ENCODE peak calls at places on chromosomes 6 and 20, in four cellular contexts. B is EH, K is GDM1, L is EL. D is an unnamed sample.

GRCh38 chr6:112911949-112912348 is 564.8 kb downstream of the RFPL4B start:
- DNase-seq in B (peak; percentile 62), K (no peak), L (peak; percentile 17), D (no peak)

GRCh38 chr6:127100510-127101140 is 17.8 kb upstream of the RSPO3 start:
- DNase-seq in L (no peak), K (no peak), B (peak; percentile 25), D (peak; percentile 20)

GRCh38 chr6:46993846-46994245 is 48.3 kb downstream of the ADGRF1 start:
- DNase-seq in K (no peak), B (peak; percentile 89), L (peak; percentile 94), D (no peak)

GRCh38 chr6:74598473-74599393 is 607.1 kb downstream of the COL12A1 start:
- DNase-seq in L (peak; percentile 68), K (no peak), B (peak; percentile 60), D (no peak)

GRCh38 chr20:21862958-21863357 is 157.5 kb downstream of the PAX1 start:
- DNase-seq in K (no peak), B (no peak), L (no peak), D (no peak)

GRCh38 chr6:102812242-102812641 is 1418.7 kb downstream of the GRIK2 start:
- DNase-seq in K (no peak), L (peak; percentile 42), B (peak; percentile 3), D (no peak)

GRCh38 chr20:36173451-36173933 is 19.0 kb downstream of the EPB41L1 start:
- DNase-seq in B (peak; percentile 71), K (no peak), L (no peak), D (no peak)

GRCh38 chr6:80974579-80974978 is 777.9 kb downstream of the TENT5A start:
- DNase-seq in B (no peak), K (no peak), L (no peak), D (no peak)

D was measured in SIG-M5.